ENCODE peak calls at places on chromosomes 4 and X, in six cellular contexts. One of them, this sample, is unnamed.

GRCh38 chr4:2898001-2898400 is 54.4 kb downstream of the ADD1 start:
- DNase-seq in AG10803: no peak
- DNase-seq in ovary: no peak
- DNase-seq in cardiac fibroblast: peak
- DNase-seq in testis: no peak
- DNase-seq in AG04449: no peak
- DNase-seq in this sample: no peak

GRCh38 chr4:101155368-101155767 is 192.0 kb downstream of the PPP3CA start:
- DNase-seq in testis: no peak
- DNase-seq in AG10803: peak
- DNase-seq in cardiac fibroblast: peak
- DNase-seq in AG04449: no peak
- DNase-seq in ovary: no peak
- DNase-seq in this sample: peak

GRCh38 chr4:64361399-64361740 is 47.9 kb downstream of the TECRL start:
- DNase-seq in ovary: no peak
- DNase-seq in AG10803: no peak
- DNase-seq in testis: no peak
- DNase-seq in cardiac fibroblast: no peak
- DNase-seq in AG04449: no peak
- DNase-seq in this sample: no peak

GRCh38 chr4:80956421-80956820 is 74.1 kb upstream of the BMP3 start:
- DNase-seq in ovary: no peak
- DNase-seq in testis: no peak
- DNase-seq in cardiac fibroblast: no peak
- DNase-seq in AG10803: no peak
- DNase-seq in AG04449: no peak
- DNase-seq in this sample: no peak

GRCh38 chrX:103197721-103198306 is 17.1 kb upstream of the BEX4 start:
- DNase-seq in AG04449: no peak
- DNase-seq in ovary: no peak
- DNase-seq in testis: no peak
- DNase-seq in AG10803: peak
- DNase-seq in cardiac fibroblast: peak
- DNase-seq in this sample: peak

GRCh38 chrX:72247206-72247944 is 8.5 kb upstream of the ERCC6L start:
- DNase-seq in ovary: no peak
- DNase-seq in AG04449: no peak
- DNase-seq in cardiac fibroblast: peak
- DNase-seq in AG10803: no peak
- DNase-seq in testis: peak
- DNase-seq in this sample: no peak

GRCh38 chr4:96486563-96486962 is 646.7 kb downstream of the PDHA2 start:
- DNase-seq in AG10803: no peak
- DNase-seq in ovary: no peak
- DNase-seq in testis: no peak
- DNase-seq in AG04449: no peak
- DNase-seq in cardiac fibroblast: no peak
- DNase-seq in this sample: no peak

GRCh38 chrX:129959493-129959832 is 23.0 kb upstream of the BCORL1 start:
- DNase-seq in testis: no peak
- DNase-seq in ovary: peak
- DNase-seq in AG04449: no peak
- DNase-seq in AG10803: no peak
- DNase-seq in cardiac fibroblast: peak
- DNase-seq in this sample: no peak

GRCh38 chrX:149275836-149276235 is 229.3 kb downstream of the IDS start:
- DNase-seq in AG10803: peak
- DNase-seq in ovary: no peak
- DNase-seq in AG04449: no peak
- DNase-seq in testis: no peak
- DNase-seq in cardiac fibroblast: peak
- DNase-seq in this sample: no peak

DNA sequence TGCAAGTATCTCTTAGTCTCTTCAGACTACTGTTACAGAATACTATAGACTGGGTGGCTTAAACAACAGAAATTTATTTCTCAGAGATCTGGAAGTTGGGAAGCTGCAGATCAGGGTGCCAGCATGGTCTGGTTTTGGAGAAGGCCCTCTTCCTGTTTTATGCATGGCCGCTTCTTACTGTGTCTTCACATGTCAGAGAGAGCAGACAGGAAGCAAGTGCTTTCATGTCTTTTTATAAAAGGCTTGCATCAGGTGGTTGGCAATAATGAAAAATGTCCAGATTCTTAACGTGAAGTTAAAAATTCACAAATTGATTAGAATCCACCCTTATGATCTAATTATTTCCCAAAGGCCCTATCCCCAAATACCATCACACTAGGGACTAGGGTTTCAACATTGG is 284.9 kb downstream of the RPA4 start:
- DNase-seq in cardiac fibroblast: no peak
- DNase-seq in AG10803: no peak
- DNase-seq in testis: no peak
- DNase-seq in ovary: no peak
- DNase-seq in AG04449: no peak
- DNase-seq in this sample: no peak
- H3K4me3 ChIP-seq in cardiac fibroblast: no peak
- H3K4me3 ChIP-seq in AG10803: no peak
- H3K4me3 ChIP-seq in testis: no peak
- H3K4me3 ChIP-seq in ovary: no peak
- H3K4me3 ChIP-seq in AG04449: no peak
- H3K4me3 ChIP-seq in this sample: no peak

GRCh38 chr4:13983189-13983790 is 355.8 kb upstream of the BOD1L1 start:
- DNase-seq in AG10803: no peak
- DNase-seq in cardiac fibroblast: no peak
- DNase-seq in ovary: no peak
- DNase-seq in testis: no peak
- DNase-seq in AG04449: no peak
- DNase-seq in this sample: no peak
- H3K4me3 ChIP-seq in AG10803: no peak
- H3K4me3 ChIP-seq in cardiac fibroblast: no peak
- H3K4me3 ChIP-seq in ovary: no peak
- H3K4me3 ChIP-seq in testis: no peak
- H3K4me3 ChIP-seq in AG04449: no peak
- H3K4me3 ChIP-seq in this sample: no peak

GRCh38 chrX:154367474-154368308 is 6.7 kb downstream of the FLNA start:
- DNase-seq in ovary: no peak
- DNase-seq in AG04449: no peak
- DNase-seq in AG10803: no peak
- DNase-seq in testis: no peak
- DNase-seq in cardiac fibroblast: no peak
- DNase-seq in this sample: no peak
- H3K4me3 ChIP-seq in ovary: no peak
- H3K4me3 ChIP-seq in AG04449: peak
- H3K4me3 ChIP-seq in AG10803: peak
- H3K4me3 ChIP-seq in testis: no peak
- H3K4me3 ChIP-seq in cardiac fibroblast: peak
- H3K4me3 ChIP-seq in this sample: peak

GRCh38 chrX:49308604-49309269 is 5.3 kb downstream of the GAGE10 start:
- DNase-seq in AG04449: no peak
- DNase-seq in ovary: peak
- DNase-seq in AG10803: peak
- DNase-seq in cardiac fibroblast: peak
- DNase-seq in testis: peak
- DNase-seq in this sample: peak
- H3K4me3 ChIP-seq in AG04449: no peak
- H3K4me3 ChIP-seq in ovary: peak
- H3K4me3 ChIP-seq in AG10803: peak
- H3K4me3 ChIP-seq in cardiac fibroblast: peak
- H3K4me3 ChIP-seq in testis: no peak
- H3K4me3 ChIP-seq in this sample: peak

GRCh38 chrX:65035451-65035779 is 59.2 kb upstream of the ZC4H2 start:
- DNase-seq in testis: peak
- DNase-seq in ovary: peak
- DNase-seq in cardiac fibroblast: peak
- DNase-seq in AG10803: peak
- DNase-seq in AG04449: no peak
- DNase-seq in this sample: peak
- H3K4me3 ChIP-seq in testis: peak
- H3K4me3 ChIP-seq in ovary: peak
- H3K4me3 ChIP-seq in cardiac fibroblast: peak
- H3K4me3 ChIP-seq in AG10803: peak
- H3K4me3 ChIP-seq in AG04449: peak
- H3K4me3 ChIP-seq in this sample: peak

GRCh38 chr4:83728191-83728590 is 192.3 kb downstream of the GPAT3 start:
- DNase-seq in ovary: no peak
- DNase-seq in AG04449: no peak
- DNase-seq in AG10803: no peak
- DNase-seq in testis: no peak
- DNase-seq in cardiac fibroblast: no peak
- DNase-seq in this sample: no peak

GRCh38 chr4:83723609-83724008 is 187.7 kb downstream of the GPAT3 start:
- DNase-seq in AG04449: no peak
- DNase-seq in ovary: no peak
- DNase-seq in AG10803: no peak
- DNase-seq in testis: no peak
- DNase-seq in cardiac fibroblast: no peak
- DNase-seq in this sample: no peak

GRCh38 chr4:83722730-83723269 is 186.9 kb downstream of the GPAT3 start:
- DNase-seq in ovary: no peak
- DNase-seq in testis: no peak
- DNase-seq in AG04449: no peak
- DNase-seq in cardiac fibroblast: no peak
- DNase-seq in AG10803: no peak
- DNase-seq in this sample: no peak

GRCh38 chr4:83725076-83726074 is 189.5 kb downstream of the GPAT3 start:
- DNase-seq in ovary: no peak
- DNase-seq in testis: no peak
- DNase-seq in AG10803: no peak
- DNase-seq in AG04449: no peak
- DNase-seq in cardiac fibroblast: no peak
- DNase-seq in this sample: no peak

GRCh38 chr4:83724488-83725060 is 188.7 kb downstream of the GPAT3 start:
- DNase-seq in ovary: no peak
- DNase-seq in AG10803: no peak
- DNase-seq in testis: no peak
- DNase-seq in AG04449: no peak
- DNase-seq in cardiac fibroblast: no peak
- DNase-seq in this sample: no peak
- H3K4me3 ChIP-seq in ovary: no peak
- H3K4me3 ChIP-seq in AG10803: no peak
- H3K4me3 ChIP-seq in testis: no peak
- H3K4me3 ChIP-seq in AG04449: no peak
- H3K4me3 ChIP-seq in cardiac fibroblast: no peak
- H3K4me3 ChIP-seq in this sample: no peak

GRCh38 chrX:45771114-45771513 is 570.4 kb upstream of the DIPK2B start:
- DNase-seq in AG10803: peak
- DNase-seq in ovary: no peak
- DNase-seq in cardiac fibroblast: peak
- DNase-seq in testis: no peak
- DNase-seq in AG04449: peak
- DNase-seq in this sample: peak
- H3K4me3 ChIP-seq in AG10803: peak
- H3K4me3 ChIP-seq in ovary: peak
- H3K4me3 ChIP-seq in cardiac fibroblast: peak
- H3K4me3 ChIP-seq in testis: no peak
- H3K4me3 ChIP-seq in AG04449: peak
- H3K4me3 ChIP-seq in this sample: peak

GRCh38 chrX:110304884-110305283 is 13.0 kb downstream of the AMMECR1 start:
- DNase-seq in AG04449: no peak
- DNase-seq in testis: no peak
- DNase-seq in AG10803: no peak
- DNase-seq in cardiac fibroblast: no peak
- DNase-seq in ovary: no peak
- DNase-seq in this sample: no peak
- H3K4me3 ChIP-seq in AG04449: no peak
- H3K4me3 ChIP-seq in testis: no peak
- H3K4me3 ChIP-seq in AG10803: no peak
- H3K4me3 ChIP-seq in cardiac fibroblast: no peak
- H3K4me3 ChIP-seq in ovary: no peak
- H3K4me3 ChIP-seq in this sample: no peak

GRCh38 chr4:74325886-74326285 is 17.6 kb downstream of the EPGN start:
- DNase-seq in cardiac fibroblast: no peak
- DNase-seq in AG10803: no peak
- DNase-seq in testis: no peak
- DNase-seq in ovary: no peak
- DNase-seq in AG04449: no peak
- DNase-seq in this sample: no peak

GRCh38 chr4:74330295-74330750 is 22.1 kb downstream of the EPGN start:
- DNase-seq in AG10803: no peak
- DNase-seq in testis: no peak
- DNase-seq in ovary: no peak
- DNase-seq in AG04449: no peak
- DNase-seq in cardiac fibroblast: peak
- DNase-seq in this sample: no peak

GRCh38 chr4:74324262-74324661 is 16.0 kb downstream of the EPGN start:
- DNase-seq in testis: no peak
- DNase-seq in ovary: no peak
- DNase-seq in cardiac fibroblast: no peak
- DNase-seq in AG04449: no peak
- DNase-seq in AG10803: no peak
- DNase-seq in this sample: no peak

GRCh38 chr4:74328501-74328900 is 20.2 kb downstream of the EPGN start:
- DNase-seq in AG04449: no peak
- DNase-seq in ovary: no peak
- DNase-seq in AG10803: no peak
- DNase-seq in cardiac fibroblast: no peak
- DNase-seq in testis: no peak
- DNase-seq in this sample: no peak

DNA sequence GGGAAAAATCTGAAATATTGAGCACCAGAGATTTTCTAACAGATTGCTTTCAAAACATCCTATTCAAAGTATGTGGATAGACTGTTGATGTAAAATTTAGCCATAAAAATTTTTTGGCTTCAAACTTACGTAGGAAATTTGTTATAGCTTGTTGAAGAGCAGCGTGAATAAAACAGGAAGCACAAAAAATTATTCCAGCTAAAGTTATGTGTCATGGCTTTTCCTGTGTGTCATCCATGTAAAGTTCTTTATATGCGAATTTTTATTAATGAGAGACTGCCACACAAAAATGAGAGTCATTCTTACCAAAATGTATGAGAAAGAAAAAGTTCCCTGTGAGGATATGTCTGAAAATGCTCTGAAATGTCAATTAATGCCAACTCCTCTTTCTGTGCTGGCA is 19.5 kb downstream of the EPGN start:
- DNase-seq in testis: no peak
- DNase-seq in AG04449: no peak
- DNase-seq in AG10803: no peak
- DNase-seq in cardiac fibroblast: peak
- DNase-seq in ovary: no peak
- DNase-seq in this sample: no peak
- H3K4me3 ChIP-seq in testis: no peak
- H3K4me3 ChIP-seq in AG04449: no peak
- H3K4me3 ChIP-seq in AG10803: no peak
- H3K4me3 ChIP-seq in cardiac fibroblast: no peak
- H3K4me3 ChIP-seq in ovary: no peak
- H3K4me3 ChIP-seq in this sample: no peak

This sample was measured in fibroblast of the aortic adventitia.